ENCODE peak calls at places on chromosomes 13 and 19, in six cellular contexts. C is naive thymus-derived CD4-positive, alpha-beta T cell; K is psoas muscle; P is Caco-2; M is ascending aorta; B is CD8-positive, alpha-beta T cell. U is an unnamed sample.
A peak's percentile ranks its signal among the peaks of the same experiment; 100 is the strongest.

GRCh38 chr19:290539-291521 is at the start of gene PLPP2:
- DNase-seq in C (no peak), P (peak; percentile 81), M (no peak), K (peak; percentile 45), B (no peak), U (no peak)

GRCh38 chr13:106109391-106109791 is 426.1 kb downstream of the EFNB2 start:
- DNase-seq in K (no peak), P (no peak), C (no peak), B (no peak), M (no peak), U (no peak)

GRCh38 chr13:60001892-60002291 is 161.8 kb downstream of the DIAPH3 start:
- DNase-seq in P (no peak), B (no peak), C (no peak), K (no peak), M (no peak), U (no peak)

GRCh38 chr19:31761281-31761913 is 412.2 kb upstream of the TSHZ3 start:
- DNase-seq in C (no peak), B (no peak), M (no peak), P (no peak), K (no peak), U (no peak)

GRCh38 chr19:16821081-16821480 is 8.1 kb upstream of the SIN3B start:
- DNase-seq in B (no peak), K (no peak), C (no peak), M (no peak), P (no peak), U (no peak)

GRCh38 chr19:16649734-16650133 is 10.2 kb downstream of the SMIM7 start:
- DNase-seq in P (no peak), M (no peak), C (no peak), K (no peak), B (no peak), U (no peak)

GRCh38 chr13:98543380-98544104 is 33.4 kb downstream of the STK24 start:
- DNase-seq in B (no peak), C (no peak), K (peak; percentile 42), M (no peak), P (peak; percentile 24), U (no peak)

GRCh38 chr13:77353980-77354379 is 27.1 kb upstream of the MYCBP2 start:
- DNase-seq in K (no peak), C (no peak), B (no peak), P (no peak), M (no peak), U (no peak)

GRCh38 chr13:56009418-56009817 is 1131.3 kb upstream of the PRR20A start:
- DNase-seq in P (no peak), K (no peak), B (no peak), C (no peak), M (no peak), U (no peak)

GRCh38 chr13:105634059-105634458 is 901.4 kb downstream of the EFNB2 start:
- DNase-seq in C (no peak), K (no peak), P (no peak), M (no peak), B (no peak), U (no peak)

GRCh38 chr19:14114854-14115253 is 2.7 kb downstream of the PRKACA start:
- DNase-seq in P (no peak), M (no peak), K (peak; percentile 86), C (no peak), B (peak; percentile 48), U (no peak)

GRCh38 chr13:37889102-37889501 is 19.5 kb upstream of the TRPC4 start:
- DNase-seq in P (no peak), M (no peak), C (no peak), B (no peak), K (no peak), U (no peak)

GRCh38 chr19:49596954-49597702 is 6.1 kb downstream of the PRR12 start:
- DNase-seq in C (no peak), M (no peak), K (no peak), P (no peak), B (no peak), U (no peak)

GRCh38 chr19:42368765-42369164 is 21.3 kb downstream of the CNFN start:
- DNase-seq in P (no peak), M (no peak), B (no peak), K (no peak), C (no peak), U (no peak)

GRCh38 chr19:42368360-42368759 is 21.7 kb downstream of the CNFN start:
- DNase-seq in P (no peak), M (no peak), C (no peak), B (no peak), K (no peak), U (no peak)

GRCh38 chr19:42367929-42368328 is 22.2 kb downstream of the CNFN start:
- DNase-seq in K (no peak), M (no peak), C (no peak), B (no peak), P (no peak), U (no peak)

GRCh38 chr19:42369433-42370067 is 20.5 kb downstream of the CNFN start:
- DNase-seq in K (no peak), M (no peak), C (no peak), B (no peak), P (no peak), U (no peak)

DNA sequence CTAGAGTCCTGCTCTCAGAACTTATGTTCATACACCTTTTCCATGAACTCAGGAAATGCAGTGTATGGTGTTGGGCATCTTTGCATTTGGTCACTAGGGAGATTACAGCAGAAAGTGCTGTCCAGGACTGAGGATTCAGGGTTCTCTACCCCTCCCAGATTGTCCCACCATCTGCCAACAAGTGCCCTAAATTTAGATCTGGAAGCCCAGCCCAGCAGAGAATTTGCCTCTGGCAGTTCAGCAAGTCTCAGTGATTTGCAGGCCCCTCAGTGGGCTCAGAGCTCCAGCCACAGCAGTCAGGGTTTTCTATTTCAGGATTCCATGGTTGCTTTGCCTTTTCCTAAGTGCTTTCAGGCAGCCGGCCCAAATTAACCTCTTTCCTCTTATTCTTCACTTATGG is 23.4 kb downstream of the CNFN start:
- DNase-seq in P (no peak), M (no peak), C (no peak), K (no peak), B (no peak), U (no peak)
- H3K4me1 ChIP-seq in P (no peaks in the 10 kb centered on the region), M (no peaks in the 10 kb centered on the region), C (no peaks in the 10 kb centered on the region), K (peaks cover 20% of the 10 kb centered on the region), B (no peaks in the 10 kb centered on the region), U (no peaks in the 10 kb centered on the region)

GRCh38 chr19:46413262-46414031 is at the start of gene CCDC8:
- DNase-seq in C (no peak), B (no peak), K (peak; percentile 83), M (no peak), P (peak; percentile 57), U (no peak)

GRCh38 chr19:46411088-46412033 is 2.0 kb downstream of the CCDC8 start:
- DNase-seq in K (no peak), C (no peak), M (no peak), P (no peak), B (no peak), U (no peak)

GRCh38 chr19:46410205-46411087 is 2.9 kb downstream of the CCDC8 start:
- DNase-seq in C (no peak), M (no peak), P (no peak), B (no peak), K (no peak), U (no peak)

GRCh38 chr19:46412034-46412982 is 1.1 kb downstream of the CCDC8 start:
- DNase-seq in P (no peak), K (no peak), B (no peak), M (no peak), C (no peak), U (no peak)

GRCh38 chr19:46412983-46413261 is 442 bp downstream of the CCDC8 start:
- DNase-seq in M (no peak), K (no peak), P (no peak), C (no peak), B (no peak), U (no peak)
- H3K4me3 ChIP-seq in M (peak overlapping the region; percentile 63), K (peak overlapping the region; percentile 57), P (no peak overlapping the region), C (no peak overlapping the region), B (no peak overlapping the region), U (no peak overlapping the region)

GRCh38 chr19:18834644-18834984 is 2.9 kb downstream of the UPF1 start:
- DNase-seq in K (no peak), C (no peak), B (no peak), P (no peak), M (no peak), U (no peak)
- H3K36me3 ChIP-seq in K (peaks cover 4% of the 10 kb centered on the region), C (no peaks in the 10 kb centered on the region), B (peaks cover 10% of the 10 kb centered on the region), P (peaks cover 4% of the 10 kb centered on the region), M (no peaks in the 10 kb centered on the region), U (peaks cover 47% of the 10 kb centered on the region)

GRCh38 chr19:46976845-46977320 is 42.8 kb upstream of the NPAS1 start:
- DNase-seq in B (no peak), P (peak; percentile 75), M (no peak), C (no peak), K (peak; percentile 69), U (peak; percentile 27)

GRCh38 chr19:46974181-46974580 is 45.5 kb upstream of the NPAS1 start:
- DNase-seq in K (no peak), M (no peak), C (no peak), P (no peak), B (no peak), U (no peak)

GRCh38 chr19:46975011-46975917 is 44.4 kb upstream of the NPAS1 start:
- DNase-seq in C (no peak), M (no peak), B (no peak), P (no peak), K (no peak), U (peak; percentile 88)

GRCh38 chr19:46977548-46977947 is 42.1 kb upstream of the NPAS1 start:
- DNase-seq in C (no peak), K (no peak), P (no peak), M (no peak), B (no peak), U (no peak)

GRCh38 chr19:46975918-46976782 is 43.5 kb upstream of the NPAS1 start:
- DNase-seq in C (no peak), P (peak; percentile 86), B (no peak), M (peak; percentile 90), K (peak; percentile 99), U (no peak)
- H3K4me1 ChIP-seq in C (no peaks in the 10 kb centered on the region), P (peaks cover 48% of the 10 kb centered on the region), B (peaks cover 25% of the 10 kb centered on the region), M (peaks cover 32% of the 10 kb centered on the region), K (peaks cover 87% of the 10 kb centered on the region), U (peaks cover 17% of the 10 kb centered on the region)

GRCh38 chr13:85693889-85694511 is 105.2 kb downstream of the SLITRK6 start:
- DNase-seq in C (no peak), P (no peak), K (no peak), M (no peak), B (no peak), U (no peak)
- H3K4me3 ChIP-seq in C (no peak overlapping the region), P (no peak overlapping the region), K (no peak overlapping the region), M (no peak overlapping the region), B (no peak overlapping the region), U (no peak overlapping the region)

U was measured in HAP-1.